ENCODE peak calls at places on chromosomes 6 and 20, in seven cellular contexts. F, T, M, E, N, H and L are unnamed samples.

GRCh38 chr6:122998403-122998965 is 2.4 kb downstream of the CLVS2 start:
- DNase-seq in T (no peak), N (no peak), H (no peak), E (no peak), F (no peak), M (no peak), L (no peak)

GRCh38 chr6:113855500-113856010 is 1.6 kb upstream of the MARCKS start:
- DNase-seq in N (no peak), E (no peak), T (peak), H (no peak), F (peak), M (no peak), L (peak)

GRCh38 chr20:49712918-49713778 is 530 bp downstream of the B4GALT5 start:
- DNase-seq in M (peak), E (peak), F (peak), H (no peak), T (peak), N (peak), L (peak)

GRCh38 chr20:34452281-34452982 is 63.8 kb upstream of the DYNLRB1 start:
- DNase-seq in T (no peak), N (no peak), H (no peak), M (no peak), F (no peak), E (no peak), L (no peak)

GRCh38 chr6:138722425-138723371 is 50.9 kb upstream of the CCDC28A start:
- DNase-seq in H (no peak), E (no peak), M (no peak), T (no peak), F (peak), N (no peak), L (no peak)

GRCh38 chr6:77880501-77880900 is 227.7 kb downstream of the MEI4 start:
- DNase-seq in N (no peak), T (no peak), M (no peak), H (no peak), F (no peak), E (no peak), L (no peak)

GRCh38 chr6:121917834-121918559 is 481.5 kb upstream of the HSF2 start:
- DNase-seq in E (no peak), M (no peak), H (no peak), N (no peak), F (no peak), T (no peak), L (no peak)

GRCh38 chr6:136326038-136326561 is 36.5 kb upstream of the BCLAF1 start:
- DNase-seq in E (no peak), N (no peak), T (no peak), H (no peak), M (no peak), F (peak), L (no peak)

GRCh38 chr6:158894192-158894591 is 75.0 kb upstream of the EZR start:
- DNase-seq in N (no peak), F (peak), M (no peak), H (no peak), E (no peak), T (no peak), L (no peak)

GRCh38 chr20:3811421-3812258 is 8.7 kb upstream of the AP5S1 start:
- DNase-seq in T (peak), N (peak), H (peak), M (peak), E (peak), F (peak), L (peak)

GRCh38 chr6:106084106-106084963 is 1.8 kb upstream of the PRDM1 start:
- DNase-seq in H (no peak), F (peak), N (no peak), T (no peak), M (no peak), E (peak), L (no peak)

GRCh38 chr6:48568856-48569255 is 457.9 kb upstream of the PTCHD4 start:
- DNase-seq in F (no peak), E (no peak), T (no peak), M (no peak), H (no peak), N (no peak), L (no peak)

GRCh38 chr6:75290558-75290957 is 6.0 kb upstream of the TMEM30A start:
- DNase-seq in N (peak), M (no peak), T (no peak), E (no peak), H (no peak), F (no peak), L (no peak)

GRCh38 chr20:44247131-44247571 is at the start of gene GDAP1L1:
- DNase-seq in T (peak), M (no peak), F (no peak), N (peak), H (no peak), E (no peak), L (no peak)

GRCh38 chr20:16293590-16293989 is 279.7 kb downstream of the KIF16B start:
- DNase-seq in F (no peak), N (no peak), T (no peak), M (no peak), E (no peak), H (no peak), L (no peak)

GRCh38 chr6:138310294-138310693 is 67.4 kb upstream of the SMIM28 start:
- DNase-seq in H (no peak), N (no peak), E (no peak), F (peak), T (no peak), M (no peak), L (no peak)

GRCh38 chr6:144350176-144350575 is 65.0 kb downstream of the UTRN start:
- DNase-seq in H (no peak), F (no peak), M (no peak), T (no peak), E (no peak), N (no peak), L (no peak)

GRCh38 chr6:101231606-101232235 is 161.8 kb upstream of the GRIK2 start:
- DNase-seq in H (no peak), E (no peak), N (no peak), M (no peak), F (no peak), T (no peak), L (no peak)

GRCh38 chr6:98634569-98634968 is 199.8 kb upstream of the POU3F2 start:
- DNase-seq in H (no peak), E (no peak), M (no peak), T (no peak), N (no peak), F (no peak), L (no peak)

GRCh38 chr20:35600176-35600995 is 15.2 kb upstream of the SPAG4 start:
- DNase-seq in E (no peak), F (no peak), N (no peak), M (no peak), H (no peak), T (peak), L (no peak)

GRCh38 chr6:98823845-98824162 is 10.6 kb upstream of the POU3F2 start:
- DNase-seq in N (no peak), E (no peak), H (no peak), F (no peak), M (no peak), T (no peak), L (no peak)

GRCh38 chr20:35387334-35387733 is 24.4 kb downstream of the UQCC1 start:
- DNase-seq in E (no peak), N (no peak), H (no peak), M (no peak), T (no peak), F (peak), L (no peak)

GRCh38 chr6:119370063-119370462 is 20.5 kb upstream of the MAN1A1 start:
- DNase-seq in E (no peak), T (no peak), N (no peak), F (no peak), H (no peak), M (no peak), L (no peak)

GRCh38 chr6:79630883-79631799 is at the start of gene SH3BGRL2:
- DNase-seq in T (peak), E (no peak), N (peak), F (peak), H (no peak), M (peak), L (peak)

GRCh38 chr6:87196275-87196842 is 41.0 kb downstream of the ZNF292 start:
- DNase-seq in H (no peak), T (no peak), E (no peak), N (no peak), F (no peak), M (no peak), L (no peak)

GRCh38 chr20:21710863-21711431 is 5.5 kb downstream of the PAX1 start:
- DNase-seq in M (no peak), T (no peak), H (no peak), N (no peak), F (no peak), E (no peak), L (no peak)

GRCh38 chr6:22545051-22545450 is 24.3 kb upstream of the HDGFL1 start:
- DNase-seq in N (no peak), E (no peak), H (no peak), F (no peak), T (no peak), M (no peak), L (no peak)

GRCh38 chr6:106553440-106553839 is 75.9 kb downstream of the RTN4IP1 start:
- DNase-seq in H (no peak), M (no peak), F (no peak), N (no peak), T (no peak), E (no peak), L (no peak)

GRCh38 chr20:34956751-34957472 is 1.2 kb downstream of the MYH7B start:
- DNase-seq in T (no peak), N (no peak), F (no peak), E (no peak), M (no peak), H (no peak), L (no peak)

GRCh38 chr6:36160147-36160760 is 29.9 kb downstream of the MAPK13 start:
- DNase-seq in F (peak), M (no peak), H (no peak), N (no peak), T (no peak), E (no peak), L (no peak)

GRCh38 chr6:37653933-37654565 is 43.6 kb downstream of the MDGA1 start:
- DNase-seq in F (no peak), N (no peak), T (no peak), H (no peak), M (no peak), E (peak), L (no peak)

GRCh38 chr20:64102647-64103354 is 4.6 kb downstream of the NPBWR2 start:
- DNase-seq in M (peak), E (no peak), H (no peak), T (no peak), F (no peak), N (peak), L (no peak)

GRCh38 chr20:16444056-16444777 is 129.0 kb downstream of the KIF16B start:
- DNase-seq in F (peak), E (no peak), H (no peak), N (no peak), M (no peak), T (no peak), L (no peak)

GRCh38 chr6:42010185-42010872 is 40.0 kb upstream of the TAF8 start:
- DNase-seq in E (peak), N (no peak), F (peak), H (no peak), T (no peak), M (peak), L (no peak)

GRCh38 chr20:42744756-42745465 is 444.8 kb downstream of the PTPRT start:
- DNase-seq in T (no peak), F (no peak), E (no peak), H (no peak), N (no peak), M (no peak), L (no peak)

DNA sequence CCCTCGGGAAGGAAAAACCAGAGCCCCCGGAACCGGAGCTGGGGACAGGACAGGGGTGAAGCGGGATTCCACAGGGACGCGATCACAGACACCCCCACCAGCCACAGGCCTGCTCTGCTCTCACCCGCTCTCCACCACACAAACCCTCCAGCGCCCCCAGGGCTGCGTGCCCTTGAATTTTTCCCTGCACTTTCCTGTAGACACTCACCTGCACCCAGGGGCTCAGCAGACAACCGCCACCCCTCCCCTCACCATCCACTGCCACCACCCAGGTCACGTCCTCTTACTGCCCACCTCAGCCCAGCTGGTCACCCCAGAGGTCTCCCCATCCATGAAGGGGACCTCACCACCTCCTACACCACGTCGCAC is 631 bp downstream of the ULBP2 start:
- DNase-seq in M (no peak), N (no peak), H (no peak), T (no peak), E (peak), F (no peak), L (no peak)
- H3K4me3 ChIP-seq in M (peak), N (peak), H (peak), T (peak), E (peak), F (peak), L (peak)

GRCh38 chr6:43695967-43696291 is 8.3 kb upstream of the MRPS18A start:
- DNase-seq in E (no peak), N (no peak), T (no peak), F (no peak), M (no peak), H (no peak), L (no peak)

GRCh38 chr6:43702147-43702521 is 14.5 kb upstream of the MRPS18A start:
- DNase-seq in F (no peak), N (no peak), T (no peak), H (no peak), E (no peak), M (no peak), L (no peak)

GRCh38 chr6:43699564-43700186 is 12.1 kb upstream of the MRPS18A start:
- DNase-seq in H (no peak), F (peak), E (no peak), T (no peak), M (no peak), N (no peak), L (no peak)

GRCh38 chr6:43695078-43695966 is 7.7 kb upstream of the MRPS18A start:
- DNase-seq in F (no peak), E (no peak), H (no peak), T (no peak), M (peak), N (no peak), L (peak)

DNA sequence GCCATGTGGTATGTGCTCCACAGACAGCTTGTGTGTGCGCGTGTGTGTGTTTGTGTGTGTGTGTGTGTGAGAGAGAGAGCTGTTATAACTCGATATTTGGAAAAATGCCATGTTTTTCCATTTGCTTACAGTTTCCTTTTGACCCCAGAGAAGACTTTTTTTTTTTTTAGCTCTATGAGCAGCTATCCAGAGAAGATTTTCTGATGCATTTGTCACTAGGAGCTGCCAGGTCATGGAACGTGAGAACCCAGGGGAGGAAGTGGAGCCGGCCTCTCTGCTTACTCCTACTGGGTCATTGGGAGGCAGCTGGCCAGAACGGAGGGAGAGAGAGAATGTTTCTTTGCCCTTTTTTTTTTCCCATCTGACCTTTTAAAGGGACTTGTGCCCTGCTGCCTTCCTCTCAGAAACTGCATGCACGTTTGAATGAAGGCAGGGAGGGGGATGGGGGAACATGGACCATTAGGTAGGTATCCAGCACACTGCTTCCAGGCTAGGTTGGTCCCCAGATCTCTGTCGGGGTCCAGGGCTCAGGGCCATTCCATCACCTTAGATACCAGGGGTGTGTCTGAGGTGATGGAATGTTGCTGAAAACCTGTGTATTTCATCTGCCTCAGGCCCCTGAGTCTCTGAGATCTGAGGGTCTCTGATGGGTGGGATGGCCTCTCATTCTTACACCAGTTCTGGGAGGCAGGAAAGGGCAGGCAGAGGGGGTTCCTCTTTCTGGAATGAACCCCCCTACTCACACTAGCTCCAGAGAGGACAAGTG is 11.2 kb upstream of the MRPS18A start:
- DNase-seq in N (no peak), F (peak), H (no peak), T (peak), M (no peak), E (no peak), L (no peak)
- H3K4me3 ChIP-seq in N (no peak), F (no peak), H (no peak), T (no peak), M (no peak), E (no peak), L (no peak)

GRCh38 chr6:26045046-26045938 is 41.9 kb upstream of the HFE start:
- DNase-seq in F (peak), T (peak), E (peak), M (peak), N (no peak), H (peak), L (peak)

GRCh38 chr6:26044140-26045045 is 42.8 kb upstream of the HFE start:
- DNase-seq in H (no peak), E (peak), M (peak), F (peak), N (no peak), T (peak), L (peak)

GRCh38 chr6:26041946-26042345 is 45.3 kb upstream of the HFE start:
- DNase-seq in T (no peak), N (no peak), H (no peak), E (no peak), M (no peak), F (no peak), L (no peak)

GRCh38 chr6:26045939-26046368 is 41.3 kb upstream of the HFE start:
- DNase-seq in H (no peak), F (no peak), E (peak), T (no peak), M (no peak), N (no peak), L (no peak)

GRCh38 chr6:26043389-26044139 is 43.7 kb upstream of the HFE start:
- DNase-seq in M (peak), F (peak), T (peak), E (peak), N (no peak), H (peak), L (peak)
- H3K4me3 ChIP-seq in M (peak), F (peak), T (peak), E (peak), N (peak), H (peak), L (peak)

GRCh38 chr6:39021041-39021440 is 27.5 kb upstream of the GLP1R start:
- DNase-seq in N (no peak), H (no peak), M (no peak), E (no peak), T (no peak), F (no peak), L (no peak)

GRCh38 chr6:39029156-39030011 is 19.2 kb upstream of the GLP1R start:
- DNase-seq in E (peak), T (no peak), N (no peak), F (peak), H (no peak), M (no peak), L (no peak)

GRCh38 chr6:39021779-39022178 is 26.8 kb upstream of the GLP1R start:
- DNase-seq in M (no peak), E (no peak), H (no peak), N (no peak), T (no peak), F (no peak), L (no peak)

GRCh38 chr6:39026175-39026574 is 22.4 kb upstream of the GLP1R start:
- DNase-seq in T (no peak), M (no peak), E (no peak), F (no peak), N (no peak), H (no peak), L (no peak)
- H3K4me3 ChIP-seq in T (no peak), M (no peak), E (no peak), F (no peak), N (no peak), H (no peak), L (no peak)

DNA sequence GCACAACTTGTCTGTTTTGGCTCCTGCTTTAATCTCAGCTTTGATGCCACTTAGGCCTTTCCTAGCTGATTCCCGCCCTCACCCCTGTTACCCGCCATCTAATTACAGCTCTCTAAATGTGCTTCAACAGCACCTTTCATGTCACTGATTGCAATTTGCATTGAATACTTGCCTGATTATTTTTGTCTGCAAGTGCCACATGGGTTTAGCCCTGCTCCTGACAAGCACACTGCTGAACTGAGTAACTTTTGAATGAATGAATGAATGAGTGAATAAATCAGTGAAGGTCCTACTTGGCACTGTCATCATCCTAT is 591 bp upstream of the DCBLD1 start:
- DNase-seq in H (no peak), T (no peak), E (no peak), N (no peak), M (no peak), F (no peak), L (no peak)
- H3K4me3 ChIP-seq in H (peak), T (peak), E (no peak), N (peak), M (peak), F (peak), L (peak)

DNA sequence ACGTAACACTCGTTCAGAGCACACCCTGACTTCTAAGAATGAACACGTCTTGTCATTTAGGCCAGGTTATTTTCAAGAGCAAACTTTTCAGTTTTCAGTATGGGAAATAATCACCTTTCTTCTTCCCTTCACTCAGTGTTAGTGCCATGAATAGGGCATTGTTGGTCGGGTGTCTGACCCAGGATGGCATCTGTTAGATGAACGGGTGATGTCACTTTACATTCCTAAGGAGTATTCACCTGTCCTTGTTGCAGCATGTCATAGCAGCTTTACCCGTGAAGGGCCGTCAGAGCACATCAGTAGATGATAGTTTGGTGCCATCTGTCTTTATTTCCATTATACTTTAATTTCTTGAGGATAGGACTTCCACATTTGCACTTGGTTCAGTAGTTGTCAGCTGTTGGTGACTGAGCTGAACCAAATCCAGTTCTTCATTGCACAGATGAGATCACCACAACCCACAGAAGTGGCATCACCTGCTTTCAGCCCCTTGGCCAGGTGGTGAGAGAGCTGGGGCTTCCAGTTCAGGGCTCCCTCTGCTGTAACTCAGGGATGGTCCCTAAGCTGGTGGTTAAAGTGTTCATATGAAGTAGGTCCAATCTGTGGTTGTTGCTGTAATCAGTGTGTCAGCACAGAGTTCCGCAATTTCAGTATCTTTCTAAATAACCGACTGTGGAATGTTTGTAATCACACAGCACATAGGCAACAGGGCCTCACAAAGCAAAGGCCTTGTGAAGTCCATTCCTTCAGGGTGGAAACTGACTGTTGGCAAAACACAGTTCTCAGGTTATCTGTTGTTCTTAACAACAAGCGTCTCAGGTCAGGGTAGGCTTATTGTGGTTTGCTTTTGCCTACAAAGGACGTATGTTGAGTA is 68.2 kb downstream of the FAM120B start:
- DNase-seq in T (no peak), M (no peak), E (no peak), H (no peak), F (peak), N (no peak), L (no peak)
- H3K4me3 ChIP-seq in T (no peak), M (no peak), E (no peak), H (no peak), F (no peak), N (no peak), L (no peak)

GRCh38 chr6:31738048-31738979 is 1.5 kb upstream of the MSH5 start:
- DNase-seq in E (peak), N (no peak), F (peak), H (peak), T (no peak), M (peak), L (peak)
- H3K4me3 ChIP-seq in E (peak), N (no peak), F (peak), H (peak), T (no peak), M (peak), L (peak)